ENCODE peak calls at places on chromosome 2, in six cellular contexts. Q is left ventricle myocardium inferior, D is endothelial cell, M is omental fat pad, K is GM13977, H is bronchial epithelial cell. J is an unnamed sample.

GRCh38 chr2:41966431-41966893 is 81.4 kb upstream of the PKDCC start:
- DNase-seq in Q (peak), D (no peak), M (peak), K (no peak), H (peak), J (no peak)

GRCh38 chr2:135174802-135175093 is 122.7 kb downstream of the RAB3GAP1 start:
- DNase-seq in Q (no peak), D (no peak), M (no peak), K (no peak), H (no peak), J (no peak)

GRCh38 chr2:237336131-237336530 is 77.8 kb downstream of the COL6A3 start:
- DNase-seq in Q (no peak), D (no peak), M (no peak), K (no peak), H (no peak), J (no peak)

GRCh38 chr2:121999273-121999672 is 243.8 kb downstream of the TSN start:
- DNase-seq in Q (no peak), D (no peak), M (no peak), K (no peak), H (peak), J (no peak)

GRCh38 chr2:50995610-50996009 is 36.3 kb downstream of the NRXN1 start:
- DNase-seq in Q (no peak), D (no peak), M (no peak), K (no peak), H (no peak), J (no peak)

GRCh38 chr2:120779781-120780283 is 44.2 kb downstream of the GLI2 start:
- DNase-seq in Q (no peak), D (no peak), M (no peak), K (no peak), H (peak), J (peak)

GRCh38 chr2:149329068-149329467 is 1.3 kb upstream of the LYPD6 start:
- DNase-seq in Q (no peak), D (peak), M (no peak), K (no peak), H (no peak), J (no peak)

GRCh38 chr2:240635998-240636547 is 10.8 kb downstream of the GPR35 start:
- DNase-seq in Q (peak), D (no peak), M (no peak), K (no peak), H (no peak), J (no peak)

GRCh38 chr2:236367791-236368289 is 103.6 kb upstream of the ASB18 start:
- DNase-seq in Q (no peak), D (no peak), M (no peak), K (no peak), H (no peak), J (no peak)

GRCh38 chr2:155157065-155157464 is 458.6 kb downstream of the KCNJ3 start:
- DNase-seq in Q (no peak), D (no peak), M (no peak), K (no peak), H (no peak), J (no peak)

GRCh38 chr2:149307014-149307413 is 23.4 kb upstream of the LYPD6 start:
- DNase-seq in Q (no peak), D (no peak), M (no peak), K (no peak), H (no peak), J (no peak)

GRCh38 chr2:60834270-60834717 is 47.1 kb upstream of the REL start:
- DNase-seq in Q (no peak), D (no peak), M (no peak), K (peak), H (no peak), J (no peak)

GRCh38 chr2:196651387-196652094 is 12.0 kb downstream of the CCDC150 start:
- DNase-seq in Q (no peak), D (no peak), M (no peak), K (no peak), H (no peak), J (no peak)

GRCh38 chr2:70523996-70524965 is 29.3 kb downstream of the TGFA start:
- DNase-seq in Q (peak), D (no peak), M (no peak), K (no peak), H (peak), J (peak)

GRCh38 chr2:54428401-54428800 is 27.7 kb upstream of the SPTBN1 start:
- DNase-seq in Q (peak), D (no peak), M (no peak), K (no peak), H (no peak), J (no peak)

GRCh38 chr2:172964511-172964910 is 111.1 kb upstream of the MAP3K20 start:
- DNase-seq in Q (no peak), D (no peak), M (no peak), K (no peak), H (no peak), J (no peak)

GRCh38 chr2:83273322-83273721 is 1185.8 kb downstream of the SUCLG1 start:
- DNase-seq in Q (no peak), D (no peak), M (no peak), K (no peak), H (no peak), J (no peak)

GRCh38 chr2:238729261-238729935 is 118.5 kb upstream of the TWIST2 start:
- DNase-seq in Q (no peak), D (no peak), M (no peak), K (no peak), H (no peak), J (no peak)

GRCh38 chr2:179843541-179843940 is 17.9 kb downstream of the ZNF385B start:
- DNase-seq in Q (no peak), D (no peak), M (no peak), K (no peak), H (no peak), J (no peak)

GRCh38 chr2:88735853-88736252 is 44.4 kb downstream of the RPIA start:
- DNase-seq in Q (no peak), D (no peak), M (no peak), K (no peak), H (peak), J (peak)

GRCh38 chr2:227545990-227546389 is 52.7 kb upstream of the SCYGR2 start:
- DNase-seq in Q (no peak), D (peak), M (no peak), K (no peak), H (peak), J (peak)
- TF ChIP-seq CTCF in Q (no peak), D (no peak), M (no peak), K (peak), H (peak), J (no peak)

GRCh38 chr2:19767876-19768275 is 133.9 kb downstream of the TTC32 start:
- DNase-seq in Q (no peak), D (no peak), M (no peak), K (no peak), H (no peak), J (no peak)

GRCh38 chr2:19772981-19773380 is 128.8 kb downstream of the TTC32 start:
- DNase-seq in Q (no peak), D (no peak), M (no peak), K (no peak), H (no peak), J (no peak)

GRCh38 chr2:19774788-19775156 is 127.0 kb downstream of the TTC32 start:
- DNase-seq in Q (no peak), D (no peak), M (no peak), K (no peak), H (no peak), J (no peak)

GRCh38 chr2:19764998-19765397 is 136.8 kb downstream of the TTC32 start:
- DNase-seq in Q (no peak), D (no peak), M (no peak), K (no peak), H (no peak), J (no peak)

DNA sequence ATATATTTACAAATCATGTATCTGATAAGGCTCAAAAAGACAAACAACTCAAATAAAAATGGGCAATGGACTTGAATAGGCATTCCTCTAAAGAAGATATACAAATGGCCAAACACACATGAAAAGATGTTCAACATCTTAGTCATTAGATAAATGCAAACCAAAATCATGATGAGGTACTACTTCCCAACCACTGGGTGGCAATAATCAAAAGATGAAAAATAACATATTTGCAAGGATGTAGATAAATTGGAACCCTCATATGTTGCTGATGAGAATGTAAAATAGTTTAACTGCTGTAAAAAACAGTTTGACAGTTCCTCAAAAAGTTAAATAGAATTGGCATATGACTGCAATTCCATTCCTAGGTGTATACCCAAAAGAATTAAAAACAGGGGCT is 132.3 kb downstream of the TTC32 start:
- DNase-seq in Q (no peak), D (no peak), M (no peak), K (no peak), H (peak), J (no peak)
- TF ChIP-seq CTCF in Q (peak), D (peak), M (no peak), K (no peak), H (peak), J (no peak)

GRCh38 chr2:65431417-65432226 is 777 bp downstream of the SPRED2 start:
- DNase-seq in Q (peak), D (peak), M (no peak), K (peak), H (no peak), J (peak)

GRCh38 chr2:65434592-65435241 is 2.3 kb upstream of the SPRED2 start:
- DNase-seq in Q (no peak), D (no peak), M (no peak), K (no peak), H (no peak), J (no peak)

GRCh38 chr2:65429799-65430514 is 2.4 kb downstream of the SPRED2 start:
- DNase-seq in Q (no peak), D (peak), M (no peak), K (no peak), H (no peak), J (no peak)

GRCh38 chr2:65430515-65431416 is 1.6 kb downstream of the SPRED2 start:
- DNase-seq in Q (peak), D (peak), M (peak), K (peak), H (no peak), J (peak)

GRCh38 chr2:65432227-65433190 is at the start of gene SPRED2:
- DNase-seq in Q (peak), D (peak), M (peak), K (peak), H (peak), J (peak)
- TF ChIP-seq CTCF in Q (no peak), D (no peak), M (no peak), K (no peak), H (peak), J (no peak)

GRCh38 chr2:225556461-225556860 is 157.0 kb downstream of the NYAP2 start:
- DNase-seq in Q (no peak), D (peak), M (no peak), K (no peak), H (no peak), J (peak)
- TF ChIP-seq CTCF in Q (no peak), D (no peak), M (no peak), K (no peak), H (no peak), J (peak)

GRCh38 chr2:102253140-102253752 is 58.1 kb upstream of the IL1RL1 start:
- DNase-seq in Q (no peak), D (no peak), M (no peak), K (no peak), H (peak), J (peak)

GRCh38 chr2:102253753-102254150 is 57.6 kb upstream of the IL1RL1 start:
- DNase-seq in Q (no peak), D (no peak), M (no peak), K (no peak), H (no peak), J (no peak)

GRCh38 chr2:102250278-102250821 is 61.0 kb upstream of the IL1RL1 start:
- DNase-seq in Q (no peak), D (no peak), M (no peak), K (no peak), H (no peak), J (no peak)

GRCh38 chr2:102251849-102252203 is 59.5 kb upstream of the IL1RL1 start:
- DNase-seq in Q (no peak), D (no peak), M (no peak), K (no peak), H (no peak), J (no peak)

GRCh38 chr2:102251042-102251848 is 60.1 kb upstream of the IL1RL1 start:
- DNase-seq in Q (peak), D (peak), M (no peak), K (peak), H (peak), J (peak)
- TF ChIP-seq CTCF in Q (peak), D (peak), M (no peak), K (peak), H (peak), J (peak)

GRCh38 chr2:204871246-204871953 is 326.1 kb downstream of the PARD3B start:
- DNase-seq in Q (no peak), D (no peak), M (no peak), K (peak), H (peak), J (no peak)
- TF ChIP-seq CTCF in Q (peak), D (no peak), M (no peak), K (peak), H (peak), J (peak)

GRCh38 chr2:158997037-158997785 is 28.8 kb downstream of the TANC1 start:
- DNase-seq in Q (no peak), D (no peak), M (no peak), K (no peak), H (no peak), J (no peak)
- TF ChIP-seq CTCF in Q (no peak), D (no peak), M (no peak), K (no peak), H (no peak), J (no peak)

GRCh38 chr2:100632759-100633158 is 70.0 kb downstream of the PDCL3 start:
- DNase-seq in Q (no peak), D (no peak), M (no peak), K (no peak), H (no peak), J (no peak)
- TF ChIP-seq CTCF in Q (no peak), D (no peak), M (no peak), K (no peak), H (no peak), J (no peak)

GRCh38 chr2:101518470-101519172 is 43.7 kb upstream of the RFX8 start:
- DNase-seq in Q (peak), D (peak), M (no peak), K (no peak), H (peak), J (no peak)
- TF ChIP-seq CTCF in Q (peak), D (no peak), M (no peak), K (peak), H (peak), J (no peak)

GRCh38 chr2:128690431-128690830 is 371.8 kb upstream of the HS6ST1 start:
- DNase-seq in Q (no peak), D (no peak), M (no peak), K (no peak), H (no peak), J (no peak)
- TF ChIP-seq CTCF in Q (no peak), D (no peak), M (no peak), K (no peak), H (no peak), J (no peak)

J was measured in activated CD8-positive, alpha-beta T cell treated with anti-CD3 and anti-CD28 coated beads for 36 hours.